ENCODE peak calls at places on chromosome 2, in eight cellular contexts. One of them, this sample, is unnamed.

GRCh38 chr2:14716319-14716718 is 83.8 kb downstream of the LRATD1 start:
- DNase-seq in NCI-H748 treated with DMSO at 0.1 percent for 48 hours: no peak
- DNase-seq in Daoy: no peak
- DNase-seq in anterior cingulate cortex: no peak
- DNase-seq in NCI-H460: no peak
- DNase-seq in M059J: no peak
- DNase-seq in cardiac fibroblast: no peak
- DNase-seq in stimulated activated CD8-positive, alpha-beta memory T cell treated with anti-CD3 and anti-CD28 coated beads, Interleukin-4, amount 100 ng/mL, for 1 hour: no peak
- DNase-seq in this sample: no peak

GRCh38 chr2:70779911-70780580 is 10.4 kb downstream of the FIGLA start:
- DNase-seq in cardiac fibroblast: peak
- DNase-seq in M059J: peak
- DNase-seq in stimulated activated CD8-positive, alpha-beta memory T cell treated with anti-CD3 and anti-CD28 coated beads, Interleukin-4, amount 100 ng/mL, for 1 hour: no peak
- DNase-seq in Daoy: peak
- DNase-seq in NCI-H748 treated with DMSO at 0.1 percent for 48 hours: no peak
- DNase-seq in NCI-H460: no peak
- DNase-seq in anterior cingulate cortex: no peak
- DNase-seq in this sample: no peak

GRCh38 chr2:181313845-181314244 is 143.3 kb upstream of the ITGA4 start:
- DNase-seq in anterior cingulate cortex: no peak
- DNase-seq in stimulated activated CD8-positive, alpha-beta memory T cell treated with anti-CD3 and anti-CD28 coated beads, Interleukin-4, amount 100 ng/mL, for 1 hour: no peak
- DNase-seq in NCI-H748 treated with DMSO at 0.1 percent for 48 hours: no peak
- DNase-seq in cardiac fibroblast: no peak
- DNase-seq in M059J: no peak
- DNase-seq in NCI-H460: no peak
- DNase-seq in Daoy: no peak
- DNase-seq in this sample: no peak

GRCh38 chr2:71620116-71620515 is 166.8 kb downstream of the DYSF start:
- DNase-seq in M059J: no peak
- DNase-seq in stimulated activated CD8-positive, alpha-beta memory T cell treated with anti-CD3 and anti-CD28 coated beads, Interleukin-4, amount 100 ng/mL, for 1 hour: no peak
- DNase-seq in NCI-H748 treated with DMSO at 0.1 percent for 48 hours: no peak
- DNase-seq in cardiac fibroblast: no peak
- DNase-seq in NCI-H460: no peak
- DNase-seq in anterior cingulate cortex: no peak
- DNase-seq in Daoy: no peak
- DNase-seq in this sample: no peak

GRCh38 chr2:145380436-145381017 is 860.6 kb upstream of the ZEB2 start:
- DNase-seq in stimulated activated CD8-positive, alpha-beta memory T cell treated with anti-CD3 and anti-CD28 coated beads, Interleukin-4, amount 100 ng/mL, for 1 hour: no peak
- DNase-seq in M059J: peak
- DNase-seq in Daoy: peak
- DNase-seq in cardiac fibroblast: peak
- DNase-seq in NCI-H748 treated with DMSO at 0.1 percent for 48 hours: no peak
- DNase-seq in NCI-H460: peak
- DNase-seq in anterior cingulate cortex: no peak
- DNase-seq in this sample: no peak

GRCh38 chr2:172634477-172634876 is 78.6 kb downstream of the PDK1 start:
- DNase-seq in Daoy: no peak
- DNase-seq in NCI-H748 treated with DMSO at 0.1 percent for 48 hours: no peak
- DNase-seq in NCI-H460: no peak
- DNase-seq in cardiac fibroblast: no peak
- DNase-seq in M059J: no peak
- DNase-seq in anterior cingulate cortex: no peak
- DNase-seq in stimulated activated CD8-positive, alpha-beta memory T cell treated with anti-CD3 and anti-CD28 coated beads, Interleukin-4, amount 100 ng/mL, for 1 hour: no peak
- DNase-seq in this sample: no peak

GRCh38 chr2:173962583-173963110 is 2.5 kb downstream of the SP3 start:
- DNase-seq in NCI-H748 treated with DMSO at 0.1 percent for 48 hours: peak
- DNase-seq in NCI-H460: no peak
- DNase-seq in anterior cingulate cortex: no peak
- DNase-seq in stimulated activated CD8-positive, alpha-beta memory T cell treated with anti-CD3 and anti-CD28 coated beads, Interleukin-4, amount 100 ng/mL, for 1 hour: no peak
- DNase-seq in M059J: no peak
- DNase-seq in Daoy: no peak
- DNase-seq in cardiac fibroblast: no peak
- DNase-seq in this sample: no peak

GRCh38 chr2:135586148-135586547 is 54.9 kb downstream of the R3HDM1 start:
- DNase-seq in NCI-H748 treated with DMSO at 0.1 percent for 48 hours: no peak
- DNase-seq in cardiac fibroblast: no peak
- DNase-seq in Daoy: no peak
- DNase-seq in stimulated activated CD8-positive, alpha-beta memory T cell treated with anti-CD3 and anti-CD28 coated beads, Interleukin-4, amount 100 ng/mL, for 1 hour: no peak
- DNase-seq in anterior cingulate cortex: no peak
- DNase-seq in NCI-H460: no peak
- DNase-seq in M059J: no peak
- DNase-seq in this sample: no peak

GRCh38 chr2:150624001-150624401 is 136.5 kb upstream of the RND3 start:
- DNase-seq in Daoy: peak
- DNase-seq in anterior cingulate cortex: no peak
- DNase-seq in NCI-H748 treated with DMSO at 0.1 percent for 48 hours: no peak
- DNase-seq in cardiac fibroblast: peak
- DNase-seq in stimulated activated CD8-positive, alpha-beta memory T cell treated with anti-CD3 and anti-CD28 coated beads, Interleukin-4, amount 100 ng/mL, for 1 hour: no peak
- DNase-seq in NCI-H460: no peak
- DNase-seq in M059J: peak
- DNase-seq in this sample: no peak

GRCh38 chr2:207258191-207258991 is 92.6 kb upstream of the KLF7 start:
- DNase-seq in NCI-H748 treated with DMSO at 0.1 percent for 48 hours: no peak
- DNase-seq in Daoy: peak
- DNase-seq in M059J: peak
- DNase-seq in stimulated activated CD8-positive, alpha-beta memory T cell treated with anti-CD3 and anti-CD28 coated beads, Interleukin-4, amount 100 ng/mL, for 1 hour: no peak
- DNase-seq in anterior cingulate cortex: no peak
- DNase-seq in cardiac fibroblast: peak
- DNase-seq in NCI-H460: peak
- DNase-seq in this sample: peak

GRCh38 chr2:170170281-170171035 is 7.5 kb upstream of the MYO3B start:
- DNase-seq in NCI-H748 treated with DMSO at 0.1 percent for 48 hours: peak
- DNase-seq in stimulated activated CD8-positive, alpha-beta memory T cell treated with anti-CD3 and anti-CD28 coated beads, Interleukin-4, amount 100 ng/mL, for 1 hour: no peak
- DNase-seq in Daoy: no peak
- DNase-seq in NCI-H460: no peak
- DNase-seq in cardiac fibroblast: no peak
- DNase-seq in M059J: no peak
- DNase-seq in anterior cingulate cortex: no peak
- DNase-seq in this sample: no peak

GRCh38 chr2:176999331-176999730 is 213.3 kb upstream of the HNRNPA3 start:
- DNase-seq in NCI-H460: no peak
- DNase-seq in NCI-H748 treated with DMSO at 0.1 percent for 48 hours: no peak
- DNase-seq in stimulated activated CD8-positive, alpha-beta memory T cell treated with anti-CD3 and anti-CD28 coated beads, Interleukin-4, amount 100 ng/mL, for 1 hour: no peak
- DNase-seq in M059J: peak
- DNase-seq in Daoy: peak
- DNase-seq in cardiac fibroblast: peak
- DNase-seq in anterior cingulate cortex: no peak
- DNase-seq in this sample: no peak

GRCh38 chr2:238055841-238056240 is 5.0 kb upstream of the SCLY start:
- DNase-seq in M059J: no peak
- DNase-seq in Daoy: no peak
- DNase-seq in stimulated activated CD8-positive, alpha-beta memory T cell treated with anti-CD3 and anti-CD28 coated beads, Interleukin-4, amount 100 ng/mL, for 1 hour: no peak
- DNase-seq in anterior cingulate cortex: no peak
- DNase-seq in NCI-H748 treated with DMSO at 0.1 percent for 48 hours: no peak
- DNase-seq in cardiac fibroblast: no peak
- DNase-seq in NCI-H460: no peak
- DNase-seq in this sample: no peak

GRCh38 chr2:53498210-53498609 is 269.4 kb upstream of the CHAC2 start:
- DNase-seq in NCI-H748 treated with DMSO at 0.1 percent for 48 hours: no peak
- DNase-seq in cardiac fibroblast: peak
- DNase-seq in M059J: no peak
- DNase-seq in NCI-H460: peak
- DNase-seq in Daoy: no peak
- DNase-seq in anterior cingulate cortex: no peak
- DNase-seq in stimulated activated CD8-positive, alpha-beta memory T cell treated with anti-CD3 and anti-CD28 coated beads, Interleukin-4, amount 100 ng/mL, for 1 hour: no peak
- DNase-seq in this sample: no peak

GRCh38 chr2:130744287-130745117 is 10.8 kb upstream of the AMER3 start:
- DNase-seq in NCI-H460: no peak
- DNase-seq in M059J: no peak
- DNase-seq in cardiac fibroblast: no peak
- DNase-seq in Daoy: no peak
- DNase-seq in anterior cingulate cortex: no peak
- DNase-seq in NCI-H748 treated with DMSO at 0.1 percent for 48 hours: no peak
- DNase-seq in stimulated activated CD8-positive, alpha-beta memory T cell treated with anti-CD3 and anti-CD28 coated beads, Interleukin-4, amount 100 ng/mL, for 1 hour: no peak
- DNase-seq in this sample: no peak

GRCh38 chr2:127102464-127103242 is 4.3 kb downstream of the BIN1 start:
- DNase-seq in cardiac fibroblast: no peak
- DNase-seq in anterior cingulate cortex: no peak
- DNase-seq in NCI-H460: no peak
- DNase-seq in Daoy: no peak
- DNase-seq in M059J: no peak
- DNase-seq in stimulated activated CD8-positive, alpha-beta memory T cell treated with anti-CD3 and anti-CD28 coated beads, Interleukin-4, amount 100 ng/mL, for 1 hour: no peak
- DNase-seq in NCI-H748 treated with DMSO at 0.1 percent for 48 hours: no peak
- DNase-seq in this sample: peak

GRCh38 chr2:113840463-113840975 is 49.4 kb upstream of the ACTR3 start:
- DNase-seq in Daoy: no peak
- DNase-seq in anterior cingulate cortex: no peak
- DNase-seq in stimulated activated CD8-positive, alpha-beta memory T cell treated with anti-CD3 and anti-CD28 coated beads, Interleukin-4, amount 100 ng/mL, for 1 hour: no peak
- DNase-seq in NCI-H460: no peak
- DNase-seq in cardiac fibroblast: no peak
- DNase-seq in M059J: no peak
- DNase-seq in NCI-H748 treated with DMSO at 0.1 percent for 48 hours: no peak
- DNase-seq in this sample: no peak

GRCh38 chr2:230068658-230069080 is at the start of gene SLC16A14:
- DNase-seq in anterior cingulate cortex: no peak
- DNase-seq in stimulated activated CD8-positive, alpha-beta memory T cell treated with anti-CD3 and anti-CD28 coated beads, Interleukin-4, amount 100 ng/mL, for 1 hour: no peak
- DNase-seq in Daoy: peak
- DNase-seq in NCI-H460: peak
- DNase-seq in NCI-H748 treated with DMSO at 0.1 percent for 48 hours: peak
- DNase-seq in cardiac fibroblast: peak
- DNase-seq in M059J: peak
- DNase-seq in this sample: no peak

GRCh38 chr2:120238728-120239487 is 13.7 kb upstream of the RALB start:
- DNase-seq in stimulated activated CD8-positive, alpha-beta memory T cell treated with anti-CD3 and anti-CD28 coated beads, Interleukin-4, amount 100 ng/mL, for 1 hour: no peak
- DNase-seq in anterior cingulate cortex: no peak
- DNase-seq in NCI-H460: no peak
- DNase-seq in cardiac fibroblast: peak
- DNase-seq in M059J: peak
- DNase-seq in Daoy: peak
- DNase-seq in NCI-H748 treated with DMSO at 0.1 percent for 48 hours: no peak
- DNase-seq in this sample: no peak

GRCh38 chr2:222993920-222994650 is 57.9 kb upstream of the KCNE4 start:
- DNase-seq in NCI-H748 treated with DMSO at 0.1 percent for 48 hours: no peak
- DNase-seq in stimulated activated CD8-positive, alpha-beta memory T cell treated with anti-CD3 and anti-CD28 coated beads, Interleukin-4, amount 100 ng/mL, for 1 hour: no peak
- DNase-seq in NCI-H460: peak
- DNase-seq in anterior cingulate cortex: peak
- DNase-seq in M059J: peak
- DNase-seq in cardiac fibroblast: peak
- DNase-seq in Daoy: peak
- DNase-seq in this sample: peak

GRCh38 chr2:95354469-95354901 is 48.0 kb upstream of the FAHD2A start:
- DNase-seq in cardiac fibroblast: no peak
- DNase-seq in NCI-H748 treated with DMSO at 0.1 percent for 48 hours: no peak
- DNase-seq in stimulated activated CD8-positive, alpha-beta memory T cell treated with anti-CD3 and anti-CD28 coated beads, Interleukin-4, amount 100 ng/mL, for 1 hour: no peak
- DNase-seq in M059J: no peak
- DNase-seq in NCI-H460: no peak
- DNase-seq in anterior cingulate cortex: no peak
- DNase-seq in Daoy: no peak
- DNase-seq in this sample: no peak

GRCh38 chr2:111053266-111053665 is 67.4 kb upstream of the BCL2L11 start:
- DNase-seq in cardiac fibroblast: no peak
- DNase-seq in anterior cingulate cortex: no peak
- DNase-seq in M059J: no peak
- DNase-seq in NCI-H748 treated with DMSO at 0.1 percent for 48 hours: no peak
- DNase-seq in stimulated activated CD8-positive, alpha-beta memory T cell treated with anti-CD3 and anti-CD28 coated beads, Interleukin-4, amount 100 ng/mL, for 1 hour: no peak
- DNase-seq in NCI-H460: no peak
- DNase-seq in Daoy: no peak
- DNase-seq in this sample: no peak

GRCh38 chr2:73111300-73112025 is 1.3 kb downstream of the RAB11FIP5 start:
- DNase-seq in NCI-H460: peak
- DNase-seq in Daoy: peak
- DNase-seq in cardiac fibroblast: peak
- DNase-seq in NCI-H748 treated with DMSO at 0.1 percent for 48 hours: no peak
- DNase-seq in M059J: peak
- DNase-seq in anterior cingulate cortex: no peak
- DNase-seq in stimulated activated CD8-positive, alpha-beta memory T cell treated with anti-CD3 and anti-CD28 coated beads, Interleukin-4, amount 100 ng/mL, for 1 hour: no peak
- DNase-seq in this sample: peak

GRCh38 chr2:1893856-1894255 is 149.5 kb upstream of the PXDN start:
- DNase-seq in NCI-H460: no peak
- DNase-seq in Daoy: no peak
- DNase-seq in stimulated activated CD8-positive, alpha-beta memory T cell treated with anti-CD3 and anti-CD28 coated beads, Interleukin-4, amount 100 ng/mL, for 1 hour: no peak
- DNase-seq in NCI-H748 treated with DMSO at 0.1 percent for 48 hours: no peak
- DNase-seq in cardiac fibroblast: no peak
- DNase-seq in M059J: no peak
- DNase-seq in anterior cingulate cortex: no peak
- DNase-seq in this sample: no peak

GRCh38 chr2:183477296-183477695 is 353.1 kb downstream of the NUP35 start:
- DNase-seq in stimulated activated CD8-positive, alpha-beta memory T cell treated with anti-CD3 and anti-CD28 coated beads, Interleukin-4, amount 100 ng/mL, for 1 hour: no peak
- DNase-seq in cardiac fibroblast: no peak
- DNase-seq in NCI-H460: no peak
- DNase-seq in NCI-H748 treated with DMSO at 0.1 percent for 48 hours: no peak
- DNase-seq in Daoy: no peak
- DNase-seq in anterior cingulate cortex: no peak
- DNase-seq in M059J: no peak
- DNase-seq in this sample: no peak

GRCh38 chr2:29053223-29053622 is 21.1 kb downstream of the PCARE start:
- DNase-seq in stimulated activated CD8-positive, alpha-beta memory T cell treated with anti-CD3 and anti-CD28 coated beads, Interleukin-4, amount 100 ng/mL, for 1 hour: no peak
- DNase-seq in Daoy: peak
- DNase-seq in cardiac fibroblast: no peak
- DNase-seq in NCI-H748 treated with DMSO at 0.1 percent for 48 hours: no peak
- DNase-seq in NCI-H460: no peak
- DNase-seq in anterior cingulate cortex: no peak
- DNase-seq in M059J: peak
- DNase-seq in this sample: no peak

GRCh38 chr2:9653485-9654271 is 22.9 kb upstream of the YWHAQ start:
- DNase-seq in stimulated activated CD8-positive, alpha-beta memory T cell treated with anti-CD3 and anti-CD28 coated beads, Interleukin-4, amount 100 ng/mL, for 1 hour: no peak
- DNase-seq in NCI-H460: no peak
- DNase-seq in M059J: no peak
- DNase-seq in Daoy: no peak
- DNase-seq in cardiac fibroblast: no peak
- DNase-seq in NCI-H748 treated with DMSO at 0.1 percent for 48 hours: no peak
- DNase-seq in anterior cingulate cortex: no peak
- DNase-seq in this sample: no peak

GRCh38 chr2:163601377-163601776 is 134.4 kb downstream of the FIGN start:
- DNase-seq in cardiac fibroblast: no peak
- DNase-seq in NCI-H460: no peak
- DNase-seq in NCI-H748 treated with DMSO at 0.1 percent for 48 hours: no peak
- DNase-seq in anterior cingulate cortex: no peak
- DNase-seq in Daoy: peak
- DNase-seq in stimulated activated CD8-positive, alpha-beta memory T cell treated with anti-CD3 and anti-CD28 coated beads, Interleukin-4, amount 100 ng/mL, for 1 hour: no peak
- DNase-seq in M059J: peak
- DNase-seq in this sample: no peak

GRCh38 chr2:43609304-43609883 is 13.6 kb upstream of the THADA start:
- DNase-seq in anterior cingulate cortex: no peak
- DNase-seq in stimulated activated CD8-positive, alpha-beta memory T cell treated with anti-CD3 and anti-CD28 coated beads, Interleukin-4, amount 100 ng/mL, for 1 hour: no peak
- DNase-seq in M059J: peak
- DNase-seq in NCI-H748 treated with DMSO at 0.1 percent for 48 hours: peak
- DNase-seq in Daoy: peak
- DNase-seq in cardiac fibroblast: peak
- DNase-seq in NCI-H460: peak
- DNase-seq in this sample: no peak

GRCh38 chr2:118168606-118169005 is 80.3 kb downstream of the INSIG2 start:
- DNase-seq in anterior cingulate cortex: no peak
- DNase-seq in Daoy: peak
- DNase-seq in cardiac fibroblast: no peak
- DNase-seq in M059J: no peak
- DNase-seq in NCI-H460: no peak
- DNase-seq in NCI-H748 treated with DMSO at 0.1 percent for 48 hours: no peak
- DNase-seq in stimulated activated CD8-positive, alpha-beta memory T cell treated with anti-CD3 and anti-CD28 coated beads, Interleukin-4, amount 100 ng/mL, for 1 hour: no peak
- DNase-seq in this sample: no peak

GRCh38 chr2:241112592-241112991 is 10.5 kb upstream of the MTERF4 start:
- DNase-seq in cardiac fibroblast: no peak
- DNase-seq in anterior cingulate cortex: no peak
- DNase-seq in NCI-H460: no peak
- DNase-seq in NCI-H748 treated with DMSO at 0.1 percent for 48 hours: no peak
- DNase-seq in M059J: no peak
- DNase-seq in Daoy: no peak
- DNase-seq in stimulated activated CD8-positive, alpha-beta memory T cell treated with anti-CD3 and anti-CD28 coated beads, Interleukin-4, amount 100 ng/mL, for 1 hour: no peak
- DNase-seq in this sample: no peak

GRCh38 chr2:95326433-95327140 is 29.4 kb downstream of the KCNIP3 start:
- DNase-seq in M059J: no peak
- DNase-seq in NCI-H748 treated with DMSO at 0.1 percent for 48 hours: no peak
- DNase-seq in cardiac fibroblast: no peak
- DNase-seq in stimulated activated CD8-positive, alpha-beta memory T cell treated with anti-CD3 and anti-CD28 coated beads, Interleukin-4, amount 100 ng/mL, for 1 hour: no peak
- DNase-seq in NCI-H460: no peak
- DNase-seq in anterior cingulate cortex: no peak
- DNase-seq in Daoy: no peak
- DNase-seq in this sample: no peak

GRCh38 chr2:60356346-60356745 is 197.1 kb downstream of the BCL11A start:
- DNase-seq in NCI-H748 treated with DMSO at 0.1 percent for 48 hours: no peak
- DNase-seq in anterior cingulate cortex: no peak
- DNase-seq in NCI-H460: no peak
- DNase-seq in stimulated activated CD8-positive, alpha-beta memory T cell treated with anti-CD3 and anti-CD28 coated beads, Interleukin-4, amount 100 ng/mL, for 1 hour: no peak
- DNase-seq in cardiac fibroblast: no peak
- DNase-seq in M059J: no peak
- DNase-seq in Daoy: peak
- DNase-seq in this sample: no peak

GRCh38 chr2:31440764-31441163 is 26.2 kb upstream of the XDH start:
- DNase-seq in NCI-H748 treated with DMSO at 0.1 percent for 48 hours: no peak
- DNase-seq in anterior cingulate cortex: no peak
- DNase-seq in cardiac fibroblast: peak
- DNase-seq in M059J: peak
- DNase-seq in NCI-H460: no peak
- DNase-seq in Daoy: peak
- DNase-seq in stimulated activated CD8-positive, alpha-beta memory T cell treated with anti-CD3 and anti-CD28 coated beads, Interleukin-4, amount 100 ng/mL, for 1 hour: no peak
- DNase-seq in this sample: no peak